ENCODE peak calls at places on chromosomes 11 and 22, in nine cellular contexts. C, F, P, N, S, K, R, Y and O are unnamed samples.

GRCh38 chr22:31899661-31900060 is 44.7 kb upstream of the YWHAH start:
- DNase-seq in C (no peak), F (no peak), P (no peak), N (no peak), S (no peak), K (no peak), R (no peak), Y (no peak), O (no peak)

GRCh38 chr11:106594751-106595351 is 423.4 kb downstream of the GUCY1A2 start:
- DNase-seq in C (no peak), F (no peak), P (no peak), N (no peak), S (no peak), K (no peak), R (no peak), Y (peak), O (no peak)

GRCh38 chr11:19673924-19674390 is 38.7 kb upstream of the NAV2 start:
- DNase-seq in C (peak), F (no peak), P (peak), N (no peak), S (no peak), K (peak), R (peak), Y (no peak), O (peak)

GRCh38 chr11:77065878-77066228 is 918 bp upstream of the CAPN5 start:
- DNase-seq in C (peak), F (no peak), P (peak), N (peak), S (no peak), K (peak), R (peak), Y (peak), O (peak)

GRCh38 chr22:35510481-35510934 is 30.1 kb upstream of the RASD2 start:
- DNase-seq in C (no peak), F (no peak), P (no peak), N (no peak), S (no peak), K (peak), R (no peak), Y (peak), O (no peak)

GRCh38 chr11:73157141-73158010 is 15.3 kb upstream of the FCHSD2 start:
- DNase-seq in C (no peak), F (peak), P (peak), N (no peak), S (peak), K (no peak), R (no peak), Y (peak), O (peak)

GRCh38 chr22:36017661-36018091 is 10.9 kb downstream of the RBFOX2 start:
- DNase-seq in C (no peak), F (peak), P (no peak), N (no peak), S (peak), K (no peak), R (no peak), Y (no peak), O (no peak)

GRCh38 chr11:69011624-69012091 is 1.4 kb downstream of the MRGPRF start:
- DNase-seq in C (no peak), F (no peak), P (no peak), N (no peak), S (no peak), K (no peak), R (no peak), Y (no peak), O (no peak)

GRCh38 chr11:130629039-130629438 is 180.6 kb downstream of the ADAMTS15 start:
- DNase-seq in C (no peak), F (no peak), P (no peak), N (no peak), S (no peak), K (no peak), R (peak), Y (no peak), O (no peak)

GRCh38 chr22:25451480-25452114 is 112.9 kb upstream of the GRK3 start:
- DNase-seq in C (no peak), F (no peak), P (no peak), N (no peak), S (no peak), K (no peak), R (no peak), Y (peak), O (no peak)

GRCh38 chr22:48955351-48956311 is 872.0 kb downstream of the BRD1 start:
- DNase-seq in C (no peak), F (no peak), P (peak), N (no peak), S (no peak), K (no peak), R (no peak), Y (no peak), O (no peak)

GRCh38 chr11:74641905-74642304 is 49.5 kb downstream of the POLD3 start:
- DNase-seq in C (no peak), F (no peak), P (no peak), N (no peak), S (no peak), K (no peak), R (peak), Y (no peak), O (peak)

GRCh38 chr22:49310354-49310753 is 517.3 kb downstream of the BRD1 start:
- DNase-seq in C (no peak), F (no peak), P (no peak), N (no peak), S (no peak), K (no peak), R (no peak), Y (no peak), O (no peak)

GRCh38 chr11:15836801-15837200 is 519.5 kb downstream of the SOX6 start:
- DNase-seq in C (no peak), F (no peak), P (no peak), N (no peak), S (no peak), K (no peak), R (no peak), Y (no peak), O (no peak)

GRCh38 chr11:73140213-73141030 is 1.7 kb downstream of the FCHSD2 start:
- DNase-seq in C (peak), F (peak), P (no peak), N (peak), S (peak), K (peak), R (no peak), Y (peak), O (peak)

GRCh38 chr11:17547051-17547577 is at the start of gene OTOG:
- DNase-seq in C (peak), F (no peak), P (no peak), N (no peak), S (peak), K (no peak), R (no peak), Y (no peak), O (peak)

GRCh38 chr11:65429069-65429681 is 6.6 kb downstream of the NEAT1 start:
- DNase-seq in C (peak), F (peak), P (no peak), N (peak), S (no peak), K (peak), R (no peak), Y (peak), O (no peak)

GRCh38 chr22:24827305-24827704 is 21.3 kb downstream of the SGSM1 start:
- DNase-seq in C (no peak), F (no peak), P (peak), N (no peak), S (no peak), K (no peak), R (no peak), Y (no peak), O (no peak)

GRCh38 chr22:39674536-39674935 is 104.0 kb downstream of the CACNA1I start:
- DNase-seq in C (no peak), F (no peak), P (no peak), N (no peak), S (no peak), K (no peak), R (no peak), Y (peak), O (no peak)

GRCh38 chr11:58562375-58562800 is 13.3 kb downstream of the LPXN start:
- DNase-seq in C (no peak), F (no peak), P (no peak), N (no peak), S (no peak), K (no peak), R (no peak), Y (no peak), O (no peak)

GRCh38 chr11:30346068-30346688 is 23.3 kb downstream of the ARL14EP start:
- DNase-seq in C (peak), F (peak), P (no peak), N (no peak), S (peak), K (no peak), R (no peak), Y (peak), O (peak)

GRCh38 chr11:84549221-84549620 is 1077.9 kb downstream of the DLG2 start:
- DNase-seq in C (no peak), F (peak), P (no peak), N (no peak), S (no peak), K (no peak), R (no peak), Y (no peak), O (no peak)

GRCh38 chr11:130710442-130711101 is 205.7 kb downstream of the SNX19 start:
- DNase-seq in C (no peak), F (no peak), P (no peak), N (no peak), S (no peak), K (no peak), R (no peak), Y (peak), O (no peak)

GRCh38 chr22:30192427-30192826 is 54.1 kb downstream of the LIF start:
- DNase-seq in C (no peak), F (peak), P (no peak), N (no peak), S (no peak), K (no peak), R (no peak), Y (no peak), O (no peak)

GRCh38 chr11:103109818-103110388 is 677 bp downstream of the DYNC2H1 start:
- DNase-seq in C (peak), F (no peak), P (no peak), N (no peak), S (no peak), K (peak), R (no peak), Y (no peak), O (no peak)

GRCh38 chr22:30325065-30325720 is 1.5 kb downstream of the TBC1D10A start:
- DNase-seq in C (peak), F (no peak), P (no peak), N (peak), S (no peak), K (peak), R (peak), Y (peak), O (peak)

GRCh38 chr22:44566911-44567310 is 68.9 kb upstream of the RTL6 start:
- DNase-seq in C (no peak), F (no peak), P (peak), N (no peak), S (no peak), K (no peak), R (no peak), Y (no peak), O (no peak)

GRCh38 chr11:12287374-12288211 is 89.8 kb upstream of the PARVA start:
- DNase-seq in C (peak), F (no peak), P (no peak), N (no peak), S (peak), K (peak), R (peak), Y (peak), O (peak)

GRCh38 chr11:75203138-75203537 is 37.4 kb upstream of the TPBGL start:
- DNase-seq in C (no peak), F (no peak), P (peak), N (no peak), S (no peak), K (no peak), R (no peak), Y (no peak), O (no peak)

GRCh38 chr11:76807206-76807875 is 24.2 kb downstream of the TSKU start:
- DNase-seq in C (peak), F (peak), P (peak), N (peak), S (peak), K (peak), R (peak), Y (peak), O (peak)

GRCh38 chr22:30226192-30226832 is 20.2 kb downstream of the LIF start:
- DNase-seq in C (no peak), F (no peak), P (no peak), N (no peak), S (no peak), K (no peak), R (no peak), Y (peak), O (no peak)

GRCh38 chr11:2327032-2327431 is 25.2 kb downstream of the TSPAN32 start:
- DNase-seq in C (no peak), F (no peak), P (peak), N (no peak), S (no peak), K (no peak), R (no peak), Y (no peak), O (no peak)

GRCh38 chr11:65822760-65823528 is 10.8 kb upstream of the SNX32 start:
- DNase-seq in C (no peak), F (no peak), P (no peak), N (peak), S (no peak), K (no peak), R (no peak), Y (no peak), O (no peak)

GRCh38 chr11:78802058-78802633 is 227.5 kb upstream of the NARS2 start:
- DNase-seq in C (peak), F (no peak), P (no peak), N (no peak), S (no peak), K (no peak), R (no peak), Y (no peak), O (peak)

GRCh38 chr11:72295471-72295870 is 51.5 kb upstream of the PHOX2A start:
- DNase-seq in C (no peak), F (no peak), P (no peak), N (no peak), S (no peak), K (no peak), R (no peak), Y (no peak), O (no peak)

GRCh38 chr22:19723990-19724827 is 870 bp downstream of the GP1BB start:
- DNase-seq in C (peak), F (peak), P (no peak), N (no peak), S (no peak), K (no peak), R (no peak), Y (peak), O (peak)
- TF ChIP-seq CTCF in C (peak), F (peak), P (no peak), N (no peak), S (no peak), K (no peak), R (no peak), Y (peak), O (no peak)

DNA sequence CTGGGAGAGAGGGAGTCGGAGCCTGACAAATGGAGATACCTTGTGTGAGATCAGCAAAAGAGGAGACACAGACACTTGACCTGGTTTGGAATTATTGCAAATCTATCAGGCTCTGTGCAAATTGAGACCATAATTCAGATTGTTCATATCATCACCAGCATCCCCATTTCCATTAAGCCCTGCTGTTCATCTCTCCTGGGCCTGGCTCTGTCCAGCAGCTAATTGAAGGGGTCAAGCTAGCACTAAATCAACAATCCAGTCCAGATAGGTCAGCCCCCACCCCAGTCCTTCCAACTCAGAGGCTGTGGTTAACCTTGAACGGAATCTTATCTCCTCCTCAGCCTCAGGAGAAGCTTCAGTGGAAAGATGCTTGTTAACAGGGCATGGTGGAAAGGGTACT is 292.7 kb upstream of the PLET1 start:
- DNase-seq in C (no peak), F (no peak), P (no peak), N (no peak), S (no peak), K (no peak), R (no peak), Y (no peak), O (no peak)
- H3K27ac ChIP-seq in C (no peak), F (no peak), P (no peak), N (no peak), S (no peak), K (no peak), R (no peak), Y (no peak), O (no peak)

GRCh38 chr11:111370270-111370901 is 8.7 kb downstream of the POU2AF1 start:
- DNase-seq in C (no peak), F (no peak), P (no peak), N (no peak), S (no peak), K (no peak), R (no peak), Y (no peak), O (no peak)
- H3K4me3 ChIP-seq in C (no peak), F (no peak), P (no peak), N (no peak), S (no peak), K (no peak), R (no peak), Y (no peak), O (no peak)

GRCh38 chr22:37782340-37783168 is 25.2 kb upstream of the GCAT start:
- DNase-seq in C (no peak), F (no peak), P (no peak), N (no peak), S (no peak), K (peak), R (peak), Y (peak), O (no peak)
- TF ChIP-seq CTCF in C (no peak), F (peak), P (no peak), N (no peak), S (no peak), K (no peak), R (peak), Y (no peak), O (no peak)

GRCh38 chr11:118634435-118635236 is 27.2 kb downstream of the PHLDB1 start:
- DNase-seq in C (peak), F (no peak), P (peak), N (peak), S (peak), K (peak), R (no peak), Y (peak), O (peak)
- H3K27ac ChIP-seq in C (no peak), F (no peak), P (peak), N (no peak), S (peak), K (peak), R (no peak), Y (peak), O (peak)

GRCh38 chr11:45664376-45665205 is 831 bp downstream of the CHST1 start:
- DNase-seq in C (peak), F (no peak), P (no peak), N (peak), S (peak), K (no peak), R (no peak), Y (no peak), O (no peak)

GRCh38 chr11:45662096-45662664 is 3.2 kb downstream of the CHST1 start:
- DNase-seq in C (no peak), F (no peak), P (peak), N (peak), S (no peak), K (no peak), R (no peak), Y (no peak), O (no peak)

GRCh38 chr11:45661417-45662055 is 3.9 kb downstream of the CHST1 start:
- DNase-seq in C (no peak), F (no peak), P (no peak), N (peak), S (no peak), K (no peak), R (no peak), Y (no peak), O (no peak)

GRCh38 chr11:45663486-45664375 is 1.7 kb downstream of the CHST1 start:
- DNase-seq in C (no peak), F (no peak), P (no peak), N (peak), S (no peak), K (no peak), R (no peak), Y (peak), O (no peak)

DNA sequence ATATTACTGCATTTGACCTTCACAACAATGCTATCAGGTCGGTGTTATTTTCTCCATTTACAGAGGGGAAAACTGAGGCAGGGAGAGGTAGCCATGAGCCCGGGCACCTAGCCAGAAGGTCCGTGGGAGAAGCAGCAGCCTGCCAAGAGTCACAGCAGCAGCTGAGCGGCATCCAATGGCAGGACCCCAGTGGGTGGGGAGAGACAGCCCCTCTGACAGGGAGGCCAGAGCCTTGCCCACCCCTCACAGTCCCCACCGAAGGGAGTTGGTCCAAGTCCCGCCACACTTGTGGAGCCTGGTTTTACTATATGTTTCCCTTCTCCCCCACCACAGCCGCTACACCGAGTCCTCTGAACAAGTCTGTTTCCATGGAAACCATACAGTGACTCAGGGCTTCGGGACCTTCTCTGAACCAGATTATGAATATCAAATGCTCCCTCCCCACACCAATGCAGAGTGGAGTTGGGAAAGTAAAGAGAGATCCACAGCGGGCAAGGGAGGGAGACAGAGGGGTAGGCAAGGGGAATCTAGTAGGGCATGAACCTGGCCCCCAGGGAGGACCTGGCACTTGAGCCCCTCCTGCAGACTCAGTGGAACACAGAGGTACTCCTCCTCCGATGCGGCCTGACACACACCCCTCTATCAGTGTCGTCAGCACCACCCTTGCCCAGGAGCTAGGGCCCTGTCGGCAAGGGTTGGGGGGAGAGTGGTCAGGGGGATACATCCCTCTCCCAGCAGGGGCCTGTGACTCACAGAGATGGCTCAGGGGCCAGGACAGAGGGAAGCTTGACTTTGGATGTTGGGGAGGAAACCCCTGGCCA is 2.5 kb downstream of the CHST1 start:
- DNase-seq in C (peak), F (no peak), P (peak), N (peak), S (peak), K (peak), R (no peak), Y (peak), O (peak)
- H3K4me3 ChIP-seq in C (no peak), F (no peak), P (no peak), N (no peak), S (peak), K (no peak), R (no peak), Y (no peak), O (no peak)

GRCh38 chr11:9601041-9601875 is 27.8 kb downstream of the WEE1 start:
- DNase-seq in C (no peak), F (peak), P (no peak), N (peak), S (no peak), K (peak), R (no peak), Y (peak), O (no peak)
- TF ChIP-seq CTCF in C (no peak), F (no peak), P (no peak), N (no peak), S (no peak), K (no peak), R (no peak), Y (no peak), O (no peak)

GRCh38 chr11:120336641-120337132 is 474 bp downstream of the ARHGEF12 start:
- DNase-seq in C (no peak), F (peak), P (no peak), N (no peak), S (no peak), K (no peak), R (peak), Y (peak), O (no peak)
- H3K27ac ChIP-seq in C (peak), F (no peak), P (peak), N (peak), S (peak), K (peak), R (peak), Y (peak), O (peak)

GRCh38 chr22:38129856-38130255 is 19.4 kb upstream of the BAIAP2L2 start:
- DNase-seq in C (no peak), F (no peak), P (no peak), N (peak), S (no peak), K (no peak), R (no peak), Y (no peak), O (no peak)
- H3K4me3 ChIP-seq in C (no peak), F (no peak), P (no peak), N (no peak), S (no peak), K (no peak), R (no peak), Y (no peak), O (no peak)

GRCh38 chr11:133530501-133530835 is 1.8 kb downstream of the OPCML start:
- DNase-seq in C (peak), F (no peak), P (no peak), N (no peak), S (no peak), K (no peak), R (no peak), Y (no peak), O (no peak)
- TF ChIP-seq CTCF in C (peak), F (no peak), P (no peak), N (no peak), S (no peak), K (no peak), R (peak), Y (no peak), O (no peak)